ENCODE peak calls at places on chromosomes 7 and 10, in seven cellular contexts. One of them, this sample, is unnamed.

GRCh38 chr10:4848341-4849041 is 22.5 kb downstream of the AKR1E2 start:
- DNase-seq in ascending aorta: no peak
- DNase-seq in Caco-2: no peak
- DNase-seq in ovary: no peak
- DNase-seq in IMR-90: no peak
- DNase-seq in heart right ventricle: no peak
- DNase-seq in stomach: no peak
- DNase-seq in this sample: peak

GRCh38 chr7:95335093-95335492 is 10.8 kb upstream of the PON1 start:
- DNase-seq in Caco-2: no peak
- DNase-seq in ovary: no peak
- DNase-seq in heart right ventricle: no peak
- DNase-seq in ascending aorta: no peak
- DNase-seq in stomach: no peak
- DNase-seq in IMR-90: peak
- DNase-seq in this sample: peak

GRCh38 chr10:102644066-102644645 is at the start of gene TRIM8:
- DNase-seq in ovary: peak
- DNase-seq in IMR-90: no peak
- DNase-seq in ascending aorta: no peak
- DNase-seq in stomach: peak
- DNase-seq in Caco-2: peak
- DNase-seq in heart right ventricle: peak
- DNase-seq in this sample: no peak

GRCh38 chr10:1120761-1121160 is 64.6 kb downstream of the WDR37 start:
- DNase-seq in stomach: no peak
- DNase-seq in ascending aorta: no peak
- DNase-seq in IMR-90: no peak
- DNase-seq in ovary: no peak
- DNase-seq in heart right ventricle: no peak
- DNase-seq in Caco-2: no peak
- DNase-seq in this sample: no peak

GRCh38 chr7:23335621-23336020 is 36.5 kb downstream of the MALSU1 start:
- DNase-seq in heart right ventricle: no peak
- DNase-seq in Caco-2: no peak
- DNase-seq in ascending aorta: no peak
- DNase-seq in stomach: no peak
- DNase-seq in ovary: no peak
- DNase-seq in IMR-90: no peak
- DNase-seq in this sample: peak

GRCh38 chr7:142739927-142740492 is 9.3 kb upstream of the PRSS1 start:
- DNase-seq in IMR-90: no peak
- DNase-seq in ascending aorta: no peak
- DNase-seq in stomach: no peak
- DNase-seq in heart right ventricle: no peak
- DNase-seq in ovary: no peak
- DNase-seq in Caco-2: no peak
- DNase-seq in this sample: no peak

GRCh38 chr7:55493416-55493815 is 78.9 kb downstream of the VOPP1 start:
- DNase-seq in Caco-2: no peak
- DNase-seq in heart right ventricle: no peak
- DNase-seq in ascending aorta: no peak
- DNase-seq in ovary: no peak
- DNase-seq in stomach: no peak
- DNase-seq in IMR-90: peak
- DNase-seq in this sample: peak

GRCh38 chr10:132158122-132158741 is 28.5 kb upstream of the DPYSL4 start:
- DNase-seq in IMR-90: no peak
- DNase-seq in Caco-2: no peak
- DNase-seq in heart right ventricle: no peak
- DNase-seq in ascending aorta: no peak
- DNase-seq in ovary: no peak
- DNase-seq in stomach: no peak
- DNase-seq in this sample: no peak

GRCh38 chr10:59561397-59562121 is 148.1 kb downstream of the SLC16A9 start:
- DNase-seq in ascending aorta: no peak
- DNase-seq in stomach: no peak
- DNase-seq in IMR-90: peak
- DNase-seq in ovary: no peak
- DNase-seq in Caco-2: no peak
- DNase-seq in heart right ventricle: no peak
- DNase-seq in this sample: peak

GRCh38 chr10:50874723-50875122 is 10.7 kb downstream of the A1CF start:
- DNase-seq in heart right ventricle: no peak
- DNase-seq in ascending aorta: no peak
- DNase-seq in Caco-2: no peak
- DNase-seq in stomach: no peak
- DNase-seq in IMR-90: no peak
- DNase-seq in ovary: no peak
- DNase-seq in this sample: no peak

GRCh38 chr10:35770817-35771355 is 128.8 kb upstream of the FZD8 start:
- DNase-seq in stomach: peak
- DNase-seq in IMR-90: no peak
- DNase-seq in ovary: no peak
- DNase-seq in Caco-2: peak
- DNase-seq in heart right ventricle: no peak
- DNase-seq in ascending aorta: no peak
- DNase-seq in this sample: no peak

GRCh38 chr10:100788027-100788900 is 42.9 kb downstream of the PAX2 start:
- DNase-seq in ovary: no peak
- DNase-seq in Caco-2: no peak
- DNase-seq in heart right ventricle: no peak
- DNase-seq in ascending aorta: no peak
- DNase-seq in stomach: no peak
- DNase-seq in IMR-90: no peak
- DNase-seq in this sample: no peak

GRCh38 chr10:21194510-21194993 is 297.4 kb upstream of the NEBL start:
- DNase-seq in ascending aorta: no peak
- DNase-seq in heart right ventricle: no peak
- DNase-seq in Caco-2: no peak
- DNase-seq in IMR-90: no peak
- DNase-seq in ovary: no peak
- DNase-seq in stomach: peak
- DNase-seq in this sample: peak

GRCh38 chr7:51070163-51070562 is 246.4 kb downstream of the COBL start:
- DNase-seq in Caco-2: no peak
- DNase-seq in ovary: no peak
- DNase-seq in heart right ventricle: no peak
- DNase-seq in ascending aorta: no peak
- DNase-seq in stomach: no peak
- DNase-seq in IMR-90: no peak
- DNase-seq in this sample: peak

GRCh38 chr10:119375574-119376265 is 166.8 kb downstream of the RGS10 start:
- DNase-seq in IMR-90: peak
- DNase-seq in stomach: peak
- DNase-seq in heart right ventricle: no peak
- DNase-seq in Caco-2: peak
- DNase-seq in ascending aorta: no peak
- DNase-seq in ovary: peak
- DNase-seq in this sample: peak

GRCh38 chr10:86443936-86444335 is 77.3 kb upstream of the GRID1 start:
- DNase-seq in Caco-2: no peak
- DNase-seq in ascending aorta: no peak
- DNase-seq in heart right ventricle: no peak
- DNase-seq in stomach: no peak
- DNase-seq in IMR-90: peak
- DNase-seq in ovary: no peak
- DNase-seq in this sample: peak

GRCh38 chr7:111168182-111168581 is 77.3 kb downstream of the LRRN3 start:
- DNase-seq in IMR-90: peak
- DNase-seq in ovary: no peak
- DNase-seq in heart right ventricle: no peak
- DNase-seq in stomach: no peak
- DNase-seq in ascending aorta: no peak
- DNase-seq in Caco-2: no peak
- DNase-seq in this sample: no peak

GRCh38 chr7:147803625-147804024 is 786.9 kb upstream of the C7orf33 start:
- DNase-seq in IMR-90: no peak
- DNase-seq in ovary: no peak
- DNase-seq in stomach: no peak
- DNase-seq in ascending aorta: no peak
- DNase-seq in heart right ventricle: no peak
- DNase-seq in Caco-2: no peak
- DNase-seq in this sample: no peak

GRCh38 chr7:6198687-6199595 is 73.5 kb downstream of the CYTH3 start:
- DNase-seq in Caco-2: no peak
- DNase-seq in stomach: no peak
- DNase-seq in ascending aorta: no peak
- DNase-seq in ovary: no peak
- DNase-seq in heart right ventricle: no peak
- DNase-seq in IMR-90: no peak
- DNase-seq in this sample: no peak

GRCh38 chr10:29055091-29055490 is 233.8 kb upstream of the LYZL1 start:
- DNase-seq in ascending aorta: no peak
- DNase-seq in IMR-90: no peak
- DNase-seq in stomach: no peak
- DNase-seq in ovary: no peak
- DNase-seq in heart right ventricle: no peak
- DNase-seq in Caco-2: no peak
- DNase-seq in this sample: no peak

GRCh38 chr7:73521636-73522080 is 435 bp downstream of the BAZ1B start:
- DNase-seq in heart right ventricle: peak
- DNase-seq in ascending aorta: peak
- DNase-seq in Caco-2: no peak
- DNase-seq in IMR-90: peak
- DNase-seq in stomach: peak
- DNase-seq in ovary: no peak
- DNase-seq in this sample: peak

GRCh38 chr10:77264527-77264926 is 373.1 kb downstream of the KCNMA1 start:
- DNase-seq in stomach: no peak
- DNase-seq in ovary: no peak
- DNase-seq in ascending aorta: no peak
- DNase-seq in IMR-90: no peak
- DNase-seq in heart right ventricle: no peak
- DNase-seq in Caco-2: no peak
- DNase-seq in this sample: no peak

GRCh38 chr7:3922175-3922635 is 621.2 kb downstream of the SDK1 start:
- DNase-seq in heart right ventricle: no peak
- DNase-seq in ovary: no peak
- DNase-seq in stomach: no peak
- DNase-seq in ascending aorta: peak
- DNase-seq in IMR-90: peak
- DNase-seq in Caco-2: peak
- DNase-seq in this sample: peak

GRCh38 chr10:97731346-97732051 is 5.4 kb upstream of the ZFYVE27 start:
- DNase-seq in stomach: peak
- DNase-seq in IMR-90: peak
- DNase-seq in ovary: peak
- DNase-seq in heart right ventricle: no peak
- DNase-seq in Caco-2: peak
- DNase-seq in ascending aorta: peak
- DNase-seq in this sample: peak
- TF ChIP-seq CTCF in stomach: peak
- TF ChIP-seq CTCF in IMR-90: peak
- TF ChIP-seq CTCF in ovary: peak
- TF ChIP-seq CTCF in heart right ventricle: peak
- TF ChIP-seq CTCF in Caco-2: peak
- TF ChIP-seq CTCF in ascending aorta: peak
- TF ChIP-seq CTCF in this sample: peak

DNA sequence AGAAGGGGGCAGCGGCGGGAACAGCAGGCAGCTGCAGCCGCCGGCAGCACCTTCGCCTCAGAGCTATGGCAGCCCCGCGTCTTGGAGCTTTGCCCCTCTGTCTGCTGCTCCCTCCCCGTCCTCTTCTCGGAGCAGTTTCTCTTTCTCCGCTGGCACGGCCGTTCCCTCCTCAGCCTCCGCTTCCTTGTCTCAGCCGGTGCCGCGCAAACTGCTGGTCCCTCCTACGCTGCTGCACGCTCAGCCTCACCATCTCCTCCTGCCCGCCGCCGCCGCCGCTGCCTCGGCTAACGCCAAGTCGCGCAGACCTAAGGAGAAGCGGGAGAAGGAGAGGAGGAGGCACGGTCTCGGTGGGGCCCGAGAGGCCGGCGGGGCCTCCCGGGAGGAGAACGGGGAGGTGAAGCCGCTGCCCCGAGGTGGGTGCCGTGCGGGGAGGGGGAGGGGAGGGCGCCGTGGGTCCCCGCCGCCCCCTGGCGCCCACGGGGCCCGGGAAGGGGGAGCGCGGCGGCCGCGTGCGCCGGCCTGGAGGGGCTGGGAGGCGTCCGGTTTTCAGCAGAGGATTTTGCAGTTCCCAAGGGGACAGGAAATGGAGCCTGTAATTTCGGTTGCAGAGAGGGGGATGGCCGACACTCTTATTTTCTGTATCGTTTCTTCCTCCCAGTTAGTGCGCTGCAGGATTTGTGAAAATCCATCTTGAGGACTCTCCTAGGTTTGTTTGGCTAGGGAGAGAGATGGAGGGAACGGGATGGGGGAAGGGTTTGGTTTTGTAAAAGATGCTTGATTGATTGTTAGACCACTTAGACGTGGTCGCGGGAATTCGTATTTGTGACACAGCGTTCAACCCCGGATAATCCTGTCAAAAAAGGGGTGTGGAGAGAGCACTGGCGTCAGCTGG is 630 bp downstream of the RSBN1L start:
- DNase-seq in heart right ventricle: peak
- DNase-seq in stomach: peak
- DNase-seq in ascending aorta: peak
- DNase-seq in Caco-2: peak
- DNase-seq in IMR-90: peak
- DNase-seq in ovary: peak
- DNase-seq in this sample: peak
- H3K4me3 ChIP-seq in heart right ventricle: peak
- H3K4me3 ChIP-seq in stomach: peak
- H3K4me3 ChIP-seq in ascending aorta: peak
- H3K4me3 ChIP-seq in Caco-2: peak
- H3K4me3 ChIP-seq in IMR-90: peak
- H3K4me3 ChIP-seq in ovary: peak
- H3K4me3 ChIP-seq in this sample: peak

GRCh38 chr7:18320971-18321567 is 174.5 kb upstream of the HDAC9 start:
- DNase-seq in ovary: no peak
- DNase-seq in heart right ventricle: no peak
- DNase-seq in stomach: no peak
- DNase-seq in Caco-2: no peak
- DNase-seq in ascending aorta: no peak
- DNase-seq in IMR-90: peak
- DNase-seq in this sample: peak
- TF ChIP-seq CTCF in ovary: no peak
- TF ChIP-seq CTCF in heart right ventricle: peak
- TF ChIP-seq CTCF in stomach: peak
- TF ChIP-seq CTCF in Caco-2: peak
- TF ChIP-seq CTCF in ascending aorta: peak
- TF ChIP-seq CTCF in IMR-90: peak
- TF ChIP-seq CTCF in this sample: peak

DNA sequence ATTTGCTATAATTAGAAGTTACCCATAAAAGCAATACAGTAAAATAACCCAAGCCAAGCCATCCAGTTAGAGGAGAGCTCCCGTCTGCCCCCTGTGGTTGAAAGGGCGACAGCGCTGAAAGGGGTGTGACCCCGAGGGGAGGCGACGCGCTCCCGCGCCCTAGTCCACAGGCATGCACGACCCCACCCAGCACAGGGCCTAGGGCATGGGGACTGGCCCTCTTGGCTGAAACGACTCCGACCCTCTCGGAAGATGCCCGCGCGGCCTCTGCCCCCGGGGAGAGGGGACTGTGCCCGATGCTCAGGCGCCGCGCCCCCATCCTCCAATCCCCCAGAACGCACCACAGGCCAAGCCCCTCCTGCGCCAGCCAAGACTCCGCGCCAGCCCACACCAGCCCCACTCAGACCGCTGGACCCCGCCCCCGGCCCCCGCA is 64.0 kb downstream of the CSGALNACT2 start:
- DNase-seq in IMR-90: no peak
- DNase-seq in stomach: peak
- DNase-seq in Caco-2: peak
- DNase-seq in ovary: peak
- DNase-seq in ascending aorta: peak
- DNase-seq in heart right ventricle: no peak
- DNase-seq in this sample: no peak
- H3K4me3 ChIP-seq in IMR-90: peak
- H3K4me3 ChIP-seq in stomach: peak
- H3K4me3 ChIP-seq in Caco-2: no peak
- H3K4me3 ChIP-seq in ovary: peak
- H3K4me3 ChIP-seq in ascending aorta: peak
- H3K4me3 ChIP-seq in heart right ventricle: peak
- H3K4me3 ChIP-seq in this sample: peak